ENCODE peak calls at places on chromosome X, in eight cellular contexts. One of them, this sample, is unnamed.

GRCh38 chrX:125005863-125006262 is 313.8 kb upstream of the TEX13C start:
- DNase-seq in H9: peak
- DNase-seq in AG09309: no peak
- DNase-seq in suprapubic skin: no peak
- DNase-seq in left lung: no peak
- DNase-seq in NB4: no peak
- DNase-seq in brain microvascular endothelial cell: no peak
- DNase-seq in ascending aorta: no peak
- DNase-seq in this sample: no peak

GRCh38 chrX:138921031-138921430 is 209.5 kb upstream of the FGF13 start:
- DNase-seq in AG09309: no peak
- DNase-seq in NB4: no peak
- DNase-seq in left lung: no peak
- DNase-seq in suprapubic skin: no peak
- DNase-seq in brain microvascular endothelial cell: no peak
- DNase-seq in H9: no peak
- DNase-seq in ascending aorta: no peak
- DNase-seq in this sample: no peak

GRCh38 chrX:19698125-19698524 is 182.8 kb upstream of the MAP3K15 start:
- DNase-seq in NB4: no peak
- DNase-seq in left lung: no peak
- DNase-seq in AG09309: peak
- DNase-seq in ascending aorta: no peak
- DNase-seq in brain microvascular endothelial cell: no peak
- DNase-seq in H9: no peak
- DNase-seq in suprapubic skin: no peak
- DNase-seq in this sample: peak

GRCh38 chrX:39244146-39244545 is 442.9 kb downstream of the MID1IP1 start:
- DNase-seq in brain microvascular endothelial cell: no peak
- DNase-seq in NB4: no peak
- DNase-seq in suprapubic skin: no peak
- DNase-seq in left lung: no peak
- DNase-seq in AG09309: no peak
- DNase-seq in H9: no peak
- DNase-seq in ascending aorta: no peak
- DNase-seq in this sample: no peak

GRCh38 chrX:129594781-129595180 is 54.7 kb downstream of the OCRL start:
- DNase-seq in NB4: no peak
- DNase-seq in ascending aorta: no peak
- DNase-seq in AG09309: no peak
- DNase-seq in H9: no peak
- DNase-seq in suprapubic skin: no peak
- DNase-seq in left lung: no peak
- DNase-seq in brain microvascular endothelial cell: no peak
- DNase-seq in this sample: no peak

GRCh38 chrX:96564595-96564994 is 120.0 kb upstream of the DIAPH2 start:
- DNase-seq in H9: no peak
- DNase-seq in NB4: no peak
- DNase-seq in suprapubic skin: no peak
- DNase-seq in brain microvascular endothelial cell: no peak
- DNase-seq in ascending aorta: no peak
- DNase-seq in left lung: no peak
- DNase-seq in AG09309: no peak
- DNase-seq in this sample: no peak

GRCh38 chrX:12007881-12008280 is 130.4 kb upstream of the FRMPD4 start:
- DNase-seq in NB4: peak
- DNase-seq in brain microvascular endothelial cell: peak
- DNase-seq in AG09309: peak
- DNase-seq in suprapubic skin: no peak
- DNase-seq in H9: no peak
- DNase-seq in ascending aorta: no peak
- DNase-seq in left lung: no peak
- DNase-seq in this sample: peak

GRCh38 chrX:20442597-20442996 is 175.9 kb upstream of the RPS6KA3 start:
- DNase-seq in NB4: peak
- DNase-seq in suprapubic skin: peak
- DNase-seq in H9: peak
- DNase-seq in AG09309: peak
- DNase-seq in brain microvascular endothelial cell: peak
- DNase-seq in left lung: peak
- DNase-seq in ascending aorta: no peak
- DNase-seq in this sample: peak

GRCh38 chrX:26649534-26649933 is 433.6 kb downstream of the MAGEB5 start:
- DNase-seq in NB4: peak
- DNase-seq in brain microvascular endothelial cell: peak
- DNase-seq in AG09309: no peak
- DNase-seq in suprapubic skin: no peak
- DNase-seq in ascending aorta: no peak
- DNase-seq in left lung: no peak
- DNase-seq in H9: no peak
- DNase-seq in this sample: no peak

GRCh38 chrX:119398974-119399771 is at the start of gene SLC25A43:
- DNase-seq in NB4: peak
- DNase-seq in AG09309: no peak
- DNase-seq in H9: peak
- DNase-seq in suprapubic skin: no peak
- DNase-seq in left lung: peak
- DNase-seq in brain microvascular endothelial cell: no peak
- DNase-seq in ascending aorta: no peak
- DNase-seq in this sample: no peak

GRCh38 chrX:130111935-130112221 is 1.6 kb upstream of the ELF4 start:
- DNase-seq in left lung: no peak
- DNase-seq in NB4: peak
- DNase-seq in ascending aorta: no peak
- DNase-seq in brain microvascular endothelial cell: no peak
- DNase-seq in H9: no peak
- DNase-seq in suprapubic skin: no peak
- DNase-seq in AG09309: no peak
- DNase-seq in this sample: no peak

GRCh38 chrX:40434947-40435346 is 145.8 kb upstream of the ATP6AP2 start:
- DNase-seq in suprapubic skin: no peak
- DNase-seq in ascending aorta: no peak
- DNase-seq in left lung: no peak
- DNase-seq in NB4: peak
- DNase-seq in H9: peak
- DNase-seq in brain microvascular endothelial cell: no peak
- DNase-seq in AG09309: no peak
- DNase-seq in this sample: no peak

GRCh38 chrX:105775672-105776071 is 46.7 kb upstream of the NRK start:
- DNase-seq in left lung: no peak
- DNase-seq in suprapubic skin: no peak
- DNase-seq in ascending aorta: no peak
- DNase-seq in AG09309: no peak
- DNase-seq in H9: no peak
- DNase-seq in NB4: no peak
- DNase-seq in brain microvascular endothelial cell: no peak
- DNase-seq in this sample: no peak

GRCh38 chrX:38327007-38327774 is at the start of gene RPGR:
- DNase-seq in brain microvascular endothelial cell: peak
- DNase-seq in suprapubic skin: peak
- DNase-seq in ascending aorta: peak
- DNase-seq in AG09309: peak
- DNase-seq in H9: peak
- DNase-seq in left lung: peak
- DNase-seq in NB4: peak
- DNase-seq in this sample: peak

GRCh38 chrX:153970398-153971123 is 1.1 kb downstream of the HCFC1 start:
- DNase-seq in AG09309: peak
- DNase-seq in suprapubic skin: no peak
- DNase-seq in brain microvascular endothelial cell: peak
- DNase-seq in ascending aorta: no peak
- DNase-seq in NB4: peak
- DNase-seq in left lung: peak
- DNase-seq in H9: peak
- DNase-seq in this sample: peak

GRCh38 chrX:63506320-63506719 is 155.2 kb upstream of the SPIN4 start:
- DNase-seq in H9: no peak
- DNase-seq in AG09309: no peak
- DNase-seq in ascending aorta: no peak
- DNase-seq in NB4: peak
- DNase-seq in suprapubic skin: no peak
- DNase-seq in brain microvascular endothelial cell: no peak
- DNase-seq in left lung: no peak
- DNase-seq in this sample: peak

GRCh38 chrX:31580227-31580626 is 508.4 kb upstream of the FTHL17 start:
- DNase-seq in AG09309: no peak
- DNase-seq in left lung: no peak
- DNase-seq in H9: no peak
- DNase-seq in ascending aorta: no peak
- DNase-seq in suprapubic skin: no peak
- DNase-seq in brain microvascular endothelial cell: peak
- DNase-seq in NB4: no peak
- DNase-seq in this sample: no peak

GRCh38 chrX:118459494-118459893 is 36.1 kb upstream of the DOCK11 start:
- DNase-seq in NB4: peak
- DNase-seq in AG09309: peak
- DNase-seq in suprapubic skin: no peak
- DNase-seq in ascending aorta: no peak
- DNase-seq in brain microvascular endothelial cell: peak
- DNase-seq in H9: no peak
- DNase-seq in left lung: no peak
- DNase-seq in this sample: peak

GRCh38 chrX:96455078-96455477 is 229.6 kb upstream of the DIAPH2 start:
- DNase-seq in brain microvascular endothelial cell: no peak
- DNase-seq in AG09309: no peak
- DNase-seq in H9: no peak
- DNase-seq in suprapubic skin: no peak
- DNase-seq in left lung: no peak
- DNase-seq in ascending aorta: no peak
- DNase-seq in NB4: no peak
- DNase-seq in this sample: no peak

GRCh38 chrX:44596277-44596676 is 53.6 kb upstream of the FUNDC1 start:
- DNase-seq in brain microvascular endothelial cell: no peak
- DNase-seq in suprapubic skin: no peak
- DNase-seq in left lung: no peak
- DNase-seq in H9: no peak
- DNase-seq in AG09309: no peak
- DNase-seq in NB4: peak
- DNase-seq in ascending aorta: no peak
- DNase-seq in this sample: no peak

GRCh38 chrX:153509592-153509991 is 7.8 kb upstream of the ATP2B3 start:
- DNase-seq in ascending aorta: no peak
- DNase-seq in NB4: no peak
- DNase-seq in brain microvascular endothelial cell: no peak
- DNase-seq in H9: no peak
- DNase-seq in AG09309: no peak
- DNase-seq in suprapubic skin: no peak
- DNase-seq in left lung: no peak
- DNase-seq in this sample: no peak

GRCh38 chrX:17601816-17602215 is 135.5 kb upstream of the SCML1 start:
- DNase-seq in AG09309: no peak
- DNase-seq in brain microvascular endothelial cell: no peak
- DNase-seq in NB4: no peak
- DNase-seq in left lung: no peak
- DNase-seq in ascending aorta: no peak
- DNase-seq in suprapubic skin: no peak
- DNase-seq in H9: no peak
- DNase-seq in this sample: no peak

DNA sequence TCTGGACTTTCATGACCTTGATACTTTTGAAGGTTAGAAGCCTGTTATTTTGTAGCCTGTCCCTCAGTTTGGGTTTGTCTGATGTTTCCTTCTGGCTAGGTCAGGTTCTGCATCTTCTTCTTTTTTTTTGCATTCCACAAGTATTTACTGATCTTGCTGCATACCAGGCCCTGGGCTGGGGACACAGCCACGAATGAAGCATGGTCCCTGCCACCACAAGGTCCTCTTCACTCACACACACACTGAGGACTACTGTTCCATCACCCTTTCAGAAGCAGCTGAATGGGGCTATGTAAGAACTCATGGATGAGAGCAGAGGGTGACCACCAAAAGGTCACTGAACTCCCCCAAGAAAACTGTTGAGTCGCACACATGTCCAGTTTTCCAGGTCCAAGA is 39.2 kb downstream of the USP11 start:
- DNase-seq in H9: no peak
- DNase-seq in left lung: no peak
- DNase-seq in ascending aorta: no peak
- DNase-seq in brain microvascular endothelial cell: no peak
- DNase-seq in AG09309: no peak
- DNase-seq in NB4: no peak
- DNase-seq in suprapubic skin: no peak
- DNase-seq in this sample: no peak
- TF ChIP-seq CTCF in H9: no peak
- TF ChIP-seq CTCF in left lung: no peak
- TF ChIP-seq CTCF in ascending aorta: no peak
- TF ChIP-seq CTCF in brain microvascular endothelial cell: no peak
- TF ChIP-seq CTCF in AG09309: no peak
- TF ChIP-seq CTCF in NB4: no peak
- TF ChIP-seq CTCF in suprapubic skin: no peak
- TF ChIP-seq CTCF in this sample: no peak

GRCh38 chrX:108297290-108297689 is 140.9 kb downstream of the COL4A6 start:
- DNase-seq in AG09309: no peak
- DNase-seq in H9: no peak
- DNase-seq in suprapubic skin: no peak
- DNase-seq in brain microvascular endothelial cell: no peak
- DNase-seq in NB4: no peak
- DNase-seq in left lung: no peak
- DNase-seq in ascending aorta: no peak
- DNase-seq in this sample: no peak
- TF ChIP-seq CTCF in AG09309: peak
- TF ChIP-seq CTCF in H9: peak
- TF ChIP-seq CTCF in suprapubic skin: no peak
- TF ChIP-seq CTCF in brain microvascular endothelial cell: peak
- TF ChIP-seq CTCF in NB4: no peak
- TF ChIP-seq CTCF in left lung: no peak
- TF ChIP-seq CTCF in ascending aorta: no peak
- TF ChIP-seq CTCF in this sample: no peak

GRCh38 chrX:42530027-42530426 is 247.9 kb downstream of the PPP1R2C start:
- DNase-seq in NB4: no peak
- DNase-seq in left lung: no peak
- DNase-seq in suprapubic skin: no peak
- DNase-seq in AG09309: peak
- DNase-seq in ascending aorta: no peak
- DNase-seq in H9: no peak
- DNase-seq in brain microvascular endothelial cell: peak
- DNase-seq in this sample: peak
- TF ChIP-seq CTCF in NB4: no peak
- TF ChIP-seq CTCF in left lung: no peak
- TF ChIP-seq CTCF in suprapubic skin: no peak
- TF ChIP-seq CTCF in AG09309: peak
- TF ChIP-seq CTCF in ascending aorta: no peak
- TF ChIP-seq CTCF in H9: peak
- TF ChIP-seq CTCF in brain microvascular endothelial cell: peak
- TF ChIP-seq CTCF in this sample: peak

DNA sequence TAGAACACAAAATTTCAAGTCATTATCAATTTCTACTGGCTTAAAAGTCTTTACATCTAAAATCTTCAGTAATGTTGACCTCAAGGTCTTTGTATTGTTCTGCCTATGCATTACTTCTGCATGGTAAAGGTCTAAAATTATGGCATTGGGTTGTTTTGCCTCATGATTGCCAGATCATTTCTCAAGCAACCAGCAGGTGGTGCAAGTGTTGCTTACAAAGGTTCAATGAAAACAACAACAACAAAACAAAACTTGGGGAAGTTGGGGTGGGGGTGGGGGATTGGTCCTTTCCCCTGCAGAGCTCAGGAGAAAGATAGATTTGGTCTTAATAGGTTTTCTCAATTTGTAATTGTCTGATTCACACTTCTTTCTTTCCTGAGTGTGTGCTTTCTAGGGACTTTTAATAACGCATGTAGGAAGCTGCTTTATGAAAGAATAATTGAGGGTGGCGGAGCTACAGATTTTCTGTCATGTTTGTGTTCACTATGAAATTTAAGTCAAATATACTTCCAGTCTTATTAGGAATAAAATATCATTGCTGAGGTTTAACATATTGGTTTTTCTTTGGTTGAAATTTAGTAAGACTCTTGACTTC is 145.1 kb downstream of the COL4A5 start:
- DNase-seq in brain microvascular endothelial cell: no peak
- DNase-seq in left lung: no peak
- DNase-seq in ascending aorta: no peak
- DNase-seq in suprapubic skin: no peak
- DNase-seq in AG09309: no peak
- DNase-seq in NB4: peak
- DNase-seq in H9: peak
- DNase-seq in this sample: no peak
- TF ChIP-seq CTCF in brain microvascular endothelial cell: peak
- TF ChIP-seq CTCF in left lung: no peak
- TF ChIP-seq CTCF in ascending aorta: no peak
- TF ChIP-seq CTCF in suprapubic skin: no peak
- TF ChIP-seq CTCF in AG09309: peak
- TF ChIP-seq CTCF in NB4: peak
- TF ChIP-seq CTCF in H9: peak
- TF ChIP-seq CTCF in this sample: peak